ENCODE peak calls at places on chromosomes 3 and 15, in four cellular contexts. X is astrocyte of the spinal cord; D is stimulated activated CD4-positive, alpha-beta T cell treated with anti-CD3 and anti-CD28 coated beads, Interleukin-15, amount 100 ng/mL, for 1 hour; H is activated B cell treated with CpG ODN at 0.5 μM for 24 hours. G is an unnamed sample.

GRCh38 chr15:101025116-101025885 is 106.1 kb downstream of the LRRK1 start:
- DNase-seq in H (no peak), D (no peak), X (no peak), G (no peak)

GRCh38 chr3:23094890-23095462 is 108.2 kb upstream of the UBE2E2 start:
- DNase-seq in H (no peak), X (peak), D (no peak), G (no peak)

GRCh38 chr3:105758451-105758850 is 110.4 kb downstream of the CBLB start:
- DNase-seq in H (no peak), X (no peak), D (no peak), G (no peak)

GRCh38 chr3:171458056-171458856 is 1.9 kb downstream of the TNIK start:
- DNase-seq in D (no peak), X (no peak), H (no peak), G (no peak)

GRCh38 chr15:64527263-64527984 is 67.0 kb downstream of the ZNF609 start:
- DNase-seq in D (no peak), H (no peak), X (peak), G (no peak)

GRCh38 chr15:65177901-65178300 is 7.2 kb downstream of the CLPX start:
- DNase-seq in X (no peak), H (no peak), D (no peak), G (no peak)

GRCh38 chr3:101938262-101938847 is 89.0 kb downstream of the NFKBIZ start:
- DNase-seq in H (no peak), X (no peak), D (no peak), G (peak)

GRCh38 chr3:94423566-94423965 is 360.7 kb downstream of the NSUN3 start:
- DNase-seq in H (no peak), X (peak), D (no peak), G (no peak)

GRCh38 chr3:32261545-32261944 is 23.1 kb downstream of the CMTM8 start:
- DNase-seq in H (no peak), D (no peak), X (no peak), G (no peak)

GRCh38 chr3:56915969-56916586 is 114.3 kb upstream of the ARHGEF3 start:
- DNase-seq in H (peak), X (no peak), D (peak), G (peak)

GRCh38 chr15:88658972-88659931 is 20.4 kb downstream of the ISG20 start:
- DNase-seq in D (no peak), H (no peak), X (peak), G (no peak)

GRCh38 chr3:4138784-4139431 is 164.3 kb upstream of the SETMAR start:
- DNase-seq in X (no peak), H (no peak), D (no peak), G (no peak)

GRCh38 chr15:26197719-26198118 is 334.6 kb upstream of the ATP10A start:
- DNase-seq in H (no peak), D (no peak), X (no peak), G (no peak)

GRCh38 chr15:41501191-41501917 is 7.7 kb downstream of the ITPKA start:
- DNase-seq in D (no peak), H (peak), X (no peak), G (no peak)

GRCh38 chr3:197533396-197534347 is 22.1 kb downstream of the BDH1 start:
- DNase-seq in D (no peak), X (no peak), H (no peak), G (no peak)

GRCh38 chr3:133038731-133039398 is 674 bp downstream of the TMEM108 start:
- DNase-seq in H (no peak), X (peak), D (no peak), G (no peak)

GRCh38 chr3:46399557-46399956 is 7.3 kb downstream of the CCR5AS start:
- DNase-seq in H (no peak), X (no peak), D (no peak), G (no peak)

GRCh38 chr3:52233968-52234367 is 5.0 kb downstream of the TWF2 start:
- DNase-seq in D (no peak), H (no peak), X (no peak), G (no peak)

GRCh38 chr3:114857281-114857680 is 289.8 kb downstream of the ZBTB20 start:
- DNase-seq in H (no peak), X (no peak), D (no peak), G (no peak)

GRCh38 chr3:58120075-58120812 is 90.5 kb downstream of the DNASE1L3 start:
- DNase-seq in X (no peak), H (no peak), D (no peak), G (no peak)

GRCh38 chr15:32687556-32687955 is 30.2 kb upstream of the GREM1 start:
- DNase-seq in X (peak), D (no peak), H (no peak), G (no peak)

GRCh38 chr15:74784854-74785715 is 3.2 kb downstream of the CSK start:
- DNase-seq in X (no peak), D (no peak), H (no peak), G (no peak)

GRCh38 chr3:147906275-147906674 is 497.1 kb downstream of the ZIC1 start:
- DNase-seq in D (no peak), X (peak), H (no peak), G (no peak)

GRCh38 chr3:32421991-32422859 is 30.6 kb downstream of the CMTM7 start:
- DNase-seq in X (peak), H (no peak), D (no peak), G (no peak)

G was measured in stimulated activated naive B cell treated with anti-CD40 and anti-IgM and Interleukin-4, amounts not matched to agents 10 μg/mL and 1 μg/mL and 100 μg/mL, for 72 hours.